ENCODE peak calls at places on chromosomes 16 and 17, in four cellular contexts. One of them, this sample, is unnamed.

GRCh38 chr16:12661656-12662172 is 142.0 kb downstream of the CPPED1 start:
- DNase-seq in heart left ventricle: peak
- DNase-seq in IMR-90: peak
- DNase-seq in progenitor cell of endocrine pancreas: peak
- DNase-seq in this sample: peak

GRCh38 chr17:41679740-41680425 is 8.8 kb upstream of the EIF1 start:
- DNase-seq in heart left ventricle: no peak
- DNase-seq in IMR-90: no peak
- DNase-seq in progenitor cell of endocrine pancreas: no peak
- DNase-seq in this sample: no peak

GRCh38 chr17:77229786-77230435 is 89.1 kb downstream of the SEC14L1 start:
- DNase-seq in heart left ventricle: no peak
- DNase-seq in IMR-90: no peak
- DNase-seq in progenitor cell of endocrine pancreas: no peak
- DNase-seq in this sample: no peak

GRCh38 chr16:83060-83603 is 5.1 kb downstream of the MPG start:
- DNase-seq in heart left ventricle: no peak
- DNase-seq in IMR-90: no peak
- DNase-seq in progenitor cell of endocrine pancreas: no peak
- DNase-seq in this sample: no peak

GRCh38 chr16:75591001-75591852 is 25.0 kb downstream of the GABARAPL2 start:
- DNase-seq in heart left ventricle: peak
- DNase-seq in IMR-90: peak
- DNase-seq in progenitor cell of endocrine pancreas: no peak
- DNase-seq in this sample: peak

GRCh38 chr17:27348196-27348595 is 54.3 kb downstream of the WSB1 start:
- DNase-seq in heart left ventricle: no peak
- DNase-seq in IMR-90: no peak
- DNase-seq in progenitor cell of endocrine pancreas: no peak
- DNase-seq in this sample: no peak

GRCh38 chr16:23967018-23967417 is 131.2 kb downstream of the PRKCB start:
- DNase-seq in heart left ventricle: no peak
- DNase-seq in IMR-90: no peak
- DNase-seq in progenitor cell of endocrine pancreas: no peak
- DNase-seq in this sample: no peak

GRCh38 chr17:1643293-1643998 is 2.1 kb downstream of the SCARF1 start:
- DNase-seq in heart left ventricle: peak
- DNase-seq in IMR-90: no peak
- DNase-seq in progenitor cell of endocrine pancreas: peak
- DNase-seq in this sample: no peak

GRCh38 chr16:19583665-19584300 is 28.3 kb downstream of the VPS35L start:
- DNase-seq in heart left ventricle: no peak
- DNase-seq in IMR-90: peak
- DNase-seq in progenitor cell of endocrine pancreas: no peak
- DNase-seq in this sample: no peak

GRCh38 chr17:3889613-3890012 is 3.2 kb downstream of the CAMKK1 start:
- DNase-seq in heart left ventricle: no peak
- DNase-seq in IMR-90: no peak
- DNase-seq in progenitor cell of endocrine pancreas: no peak
- DNase-seq in this sample: no peak
- TF ChIP-seq CTCF in heart left ventricle: no peak
- TF ChIP-seq CTCF in IMR-90: no peak
- TF ChIP-seq CTCF in progenitor cell of endocrine pancreas: no peak
- TF ChIP-seq CTCF in this sample: no peak

DNA sequence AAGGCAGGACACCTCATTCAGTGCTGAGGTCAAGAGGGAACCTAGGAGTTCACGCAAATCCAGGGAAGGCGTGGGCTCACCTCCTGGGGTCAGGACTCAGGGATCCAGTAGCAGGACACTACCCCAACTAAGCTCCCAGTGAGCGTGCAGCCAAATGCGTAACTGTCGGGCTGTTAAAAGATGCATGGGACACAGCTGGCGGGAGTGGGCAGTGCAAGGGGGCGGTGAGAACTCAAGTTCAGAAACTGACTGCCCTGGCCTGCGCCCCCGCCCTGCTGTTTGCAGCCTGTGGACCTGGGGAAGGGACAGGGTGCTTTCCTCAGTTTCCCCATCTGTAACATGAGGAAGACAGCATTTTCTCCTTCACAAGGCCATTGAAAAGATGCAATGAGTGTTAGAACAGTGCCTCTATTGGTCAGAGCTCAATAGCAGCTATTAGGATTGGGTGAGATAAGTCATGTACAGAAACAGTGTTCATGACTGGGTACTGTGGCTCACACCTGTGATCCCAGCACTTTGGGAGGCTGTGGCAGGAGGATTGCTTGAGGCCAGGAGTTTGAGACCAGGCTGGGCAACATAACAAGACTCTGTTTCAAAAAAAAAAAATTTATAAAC is 20.2 kb downstream of the CDIPT start:
- DNase-seq in heart left ventricle: no peak
- DNase-seq in IMR-90: no peak
- DNase-seq in progenitor cell of endocrine pancreas: no peak
- DNase-seq in this sample: no peak
- TF ChIP-seq CTCF in heart left ventricle: no peak
- TF ChIP-seq CTCF in IMR-90: no peak
- TF ChIP-seq CTCF in progenitor cell of endocrine pancreas: no peak
- TF ChIP-seq CTCF in this sample: no peak

DNA sequence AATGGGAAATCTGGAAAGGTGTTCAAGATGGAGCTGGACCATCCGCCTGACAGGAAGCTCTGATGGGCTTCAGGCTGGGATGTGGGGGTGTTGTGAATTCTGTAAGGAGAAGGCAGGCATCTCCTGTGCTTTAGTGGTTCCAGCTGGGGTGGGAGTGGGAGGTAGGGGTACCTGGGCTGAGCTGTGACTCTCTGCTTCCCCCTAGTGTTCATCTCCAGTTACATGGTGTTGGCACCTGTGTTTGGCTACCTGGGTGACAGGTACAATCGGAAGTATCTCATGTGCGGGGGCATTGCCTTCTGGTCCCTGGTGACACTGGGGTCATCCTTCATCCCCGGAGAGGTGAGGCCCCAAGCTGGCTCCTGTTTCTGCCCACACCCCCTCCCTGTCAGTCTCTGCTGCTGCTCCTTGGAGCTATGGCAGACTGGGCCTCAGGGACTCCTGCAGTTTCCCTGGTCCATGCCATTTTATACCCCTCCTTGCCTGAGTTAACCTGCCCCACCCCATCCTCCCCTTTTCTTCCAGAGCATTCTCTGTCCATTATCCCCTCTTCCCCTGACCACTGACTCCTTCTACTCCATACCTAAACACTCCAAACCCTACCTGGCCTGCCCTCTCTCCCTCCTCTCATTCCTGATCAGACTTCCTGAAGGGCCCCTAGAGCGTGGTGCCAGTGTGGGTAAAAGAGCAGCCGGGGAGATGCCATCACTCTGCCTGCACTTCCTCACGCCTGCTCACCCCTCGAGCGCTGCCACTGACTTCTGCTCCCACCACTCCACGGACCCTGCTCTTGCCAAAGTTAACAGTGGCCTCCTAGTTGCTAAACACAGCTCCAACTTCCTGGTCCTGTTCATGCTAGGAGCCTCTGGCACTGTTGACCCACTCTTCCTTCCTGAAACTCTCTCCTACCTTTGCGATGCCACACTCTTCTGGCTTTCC is 3.4 kb downstream of the SPNS1 start:
- DNase-seq in heart left ventricle: no peak
- DNase-seq in IMR-90: no peak
- DNase-seq in progenitor cell of endocrine pancreas: peak
- DNase-seq in this sample: no peak
- TF ChIP-seq CTCF in heart left ventricle: peak
- TF ChIP-seq CTCF in IMR-90: no peak
- TF ChIP-seq CTCF in progenitor cell of endocrine pancreas: peak
- TF ChIP-seq CTCF in this sample: peak

GRCh38 chr17:37188157-37188556 is 187.6 kb upstream of the C17orf78 start:
- DNase-seq in heart left ventricle: no peak
- DNase-seq in IMR-90: no peak
- DNase-seq in progenitor cell of endocrine pancreas: no peak
- DNase-seq in this sample: no peak

GRCh38 chr17:37187262-37187661 is 188.5 kb upstream of the C17orf78 start:
- DNase-seq in heart left ventricle: no peak
- DNase-seq in IMR-90: peak
- DNase-seq in progenitor cell of endocrine pancreas: no peak
- DNase-seq in this sample: peak

GRCh38 chr17:37191219-37191618 is 184.6 kb upstream of the C17orf78 start:
- DNase-seq in heart left ventricle: no peak
- DNase-seq in IMR-90: peak
- DNase-seq in progenitor cell of endocrine pancreas: no peak
- DNase-seq in this sample: peak

GRCh38 chr17:37194208-37194607 is 181.6 kb upstream of the C17orf78 start:
- DNase-seq in heart left ventricle: no peak
- DNase-seq in IMR-90: no peak
- DNase-seq in progenitor cell of endocrine pancreas: no peak
- DNase-seq in this sample: no peak

GRCh38 chr17:37190493-37190892 is 185.3 kb upstream of the C17orf78 start:
- DNase-seq in heart left ventricle: no peak
- DNase-seq in IMR-90: no peak
- DNase-seq in progenitor cell of endocrine pancreas: no peak
- DNase-seq in this sample: no peak
- TF ChIP-seq CTCF in heart left ventricle: no peak
- TF ChIP-seq CTCF in IMR-90: no peak
- TF ChIP-seq CTCF in progenitor cell of endocrine pancreas: peak
- TF ChIP-seq CTCF in this sample: no peak

GRCh38 chr17:45649796-45650195 is 134.3 kb upstream of the CRHR1 start:
- DNase-seq in heart left ventricle: no peak
- DNase-seq in IMR-90: no peak
- DNase-seq in progenitor cell of endocrine pancreas: no peak
- DNase-seq in this sample: no peak

GRCh38 chr17:45646288-45646988 is 137.7 kb upstream of the CRHR1 start:
- DNase-seq in heart left ventricle: no peak
- DNase-seq in IMR-90: no peak
- DNase-seq in progenitor cell of endocrine pancreas: no peak
- DNase-seq in this sample: no peak

GRCh38 chr17:45650601-45651000 is 133.5 kb upstream of the CRHR1 start:
- DNase-seq in heart left ventricle: no peak
- DNase-seq in IMR-90: peak
- DNase-seq in progenitor cell of endocrine pancreas: no peak
- DNase-seq in this sample: no peak

GRCh38 chr17:45651145-45651713 is 132.9 kb upstream of the CRHR1 start:
- DNase-seq in heart left ventricle: no peak
- DNase-seq in IMR-90: no peak
- DNase-seq in progenitor cell of endocrine pancreas: no peak
- DNase-seq in this sample: no peak

GRCh38 chr17:45648642-45649041 is 135.5 kb upstream of the CRHR1 start:
- DNase-seq in heart left ventricle: no peak
- DNase-seq in IMR-90: no peak
- DNase-seq in progenitor cell of endocrine pancreas: no peak
- DNase-seq in this sample: no peak
- TF ChIP-seq CTCF in heart left ventricle: no peak
- TF ChIP-seq CTCF in IMR-90: no peak
- TF ChIP-seq CTCF in progenitor cell of endocrine pancreas: no peak
- TF ChIP-seq CTCF in this sample: no peak

GRCh38 chr17:64081802-64082799 is 47.8 kb downstream of the ERN1 start:
- DNase-seq in heart left ventricle: no peak
- DNase-seq in IMR-90: peak
- DNase-seq in progenitor cell of endocrine pancreas: no peak
- DNase-seq in this sample: peak
- TF ChIP-seq CTCF in heart left ventricle: no peak
- TF ChIP-seq CTCF in IMR-90: no peak
- TF ChIP-seq CTCF in progenitor cell of endocrine pancreas: no peak
- TF ChIP-seq CTCF in this sample: no peak

GRCh38 chr16:3966681-3967080 is 86.2 kb upstream of the CREBBP start:
- DNase-seq in heart left ventricle: no peak
- DNase-seq in IMR-90: no peak
- DNase-seq in progenitor cell of endocrine pancreas: no peak
- DNase-seq in this sample: no peak
- TF ChIP-seq CTCF in heart left ventricle: no peak
- TF ChIP-seq CTCF in IMR-90: no peak
- TF ChIP-seq CTCF in progenitor cell of endocrine pancreas: no peak
- TF ChIP-seq CTCF in this sample: no peak

GRCh38 chr17:48067245-48067644 is 19.1 kb downstream of the NFE2L1 start:
- DNase-seq in heart left ventricle: no peak
- DNase-seq in IMR-90: no peak
- DNase-seq in progenitor cell of endocrine pancreas: no peak
- DNase-seq in this sample: no peak

GRCh38 chr17:48068491-48068961 is 20.4 kb downstream of the NFE2L1 start:
- DNase-seq in heart left ventricle: no peak
- DNase-seq in IMR-90: peak
- DNase-seq in progenitor cell of endocrine pancreas: no peak
- DNase-seq in this sample: peak

GRCh38 chr17:48064638-48065037 is 16.5 kb downstream of the NFE2L1 start:
- DNase-seq in heart left ventricle: no peak
- DNase-seq in IMR-90: no peak
- DNase-seq in progenitor cell of endocrine pancreas: no peak
- DNase-seq in this sample: no peak

GRCh38 chr17:48066192-48066591 is 18.0 kb downstream of the NFE2L1 start:
- DNase-seq in heart left ventricle: no peak
- DNase-seq in IMR-90: no peak
- DNase-seq in progenitor cell of endocrine pancreas: no peak
- DNase-seq in this sample: no peak

GRCh38 chr17:48066656-48067055 is 18.5 kb downstream of the NFE2L1 start:
- DNase-seq in heart left ventricle: no peak
- DNase-seq in IMR-90: no peak
- DNase-seq in progenitor cell of endocrine pancreas: no peak
- DNase-seq in this sample: no peak
- TF ChIP-seq CTCF in heart left ventricle: no peak
- TF ChIP-seq CTCF in IMR-90: no peak
- TF ChIP-seq CTCF in progenitor cell of endocrine pancreas: no peak
- TF ChIP-seq CTCF in this sample: no peak

GRCh38 chr17:14204084-14204483 is 32.6 kb downstream of the CDRT15 start:
- DNase-seq in heart left ventricle: no peak
- DNase-seq in IMR-90: no peak
- DNase-seq in progenitor cell of endocrine pancreas: no peak
- DNase-seq in this sample: no peak

GRCh38 chr17:14201595-14201994 is 35.1 kb downstream of the CDRT15 start:
- DNase-seq in heart left ventricle: no peak
- DNase-seq in IMR-90: no peak
- DNase-seq in progenitor cell of endocrine pancreas: no peak
- DNase-seq in this sample: no peak

GRCh38 chr17:14204546-14204945 is 32.1 kb downstream of the CDRT15 start:
- DNase-seq in heart left ventricle: no peak
- DNase-seq in IMR-90: no peak
- DNase-seq in progenitor cell of endocrine pancreas: no peak
- DNase-seq in this sample: no peak

GRCh38 chr17:14202388-14203166 is 34.1 kb downstream of the CDRT15 start:
- DNase-seq in heart left ventricle: no peak
- DNase-seq in IMR-90: no peak
- DNase-seq in progenitor cell of endocrine pancreas: no peak
- DNase-seq in this sample: no peak

DNA sequence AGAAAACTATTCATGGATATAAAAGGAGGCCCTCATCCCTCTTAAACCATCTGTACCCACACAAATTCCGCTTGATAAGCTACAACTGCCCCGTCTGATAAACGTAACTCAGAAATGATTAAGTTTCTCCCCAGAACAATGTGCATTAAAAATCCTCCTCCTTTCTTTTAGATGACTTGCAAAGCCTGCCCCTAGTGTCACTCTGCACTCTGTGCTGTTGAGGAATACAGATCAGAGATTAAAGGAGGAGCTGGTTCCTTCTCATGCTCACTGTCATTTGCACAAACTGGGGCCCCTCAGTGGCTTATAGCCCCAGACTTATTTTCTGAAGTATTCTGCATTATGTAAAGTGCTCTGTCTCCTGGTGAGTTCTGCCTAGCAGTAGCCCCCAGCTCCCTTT is 33.3 kb downstream of the CDRT15 start:
- DNase-seq in heart left ventricle: no peak
- DNase-seq in IMR-90: peak
- DNase-seq in progenitor cell of endocrine pancreas: no peak
- DNase-seq in this sample: peak
- TF ChIP-seq CTCF in heart left ventricle: peak
- TF ChIP-seq CTCF in IMR-90: peak
- TF ChIP-seq CTCF in progenitor cell of endocrine pancreas: peak
- TF ChIP-seq CTCF in this sample: peak

This sample was measured in foreskin fibroblast.